ENCODE peak calls at places on chromosome 16, in six cellular contexts. C is SK-N-MC; M is gastrocnemius medialis; N is neural progenitor cell; E is ovary; P is CD8-positive, alpha-beta T cell. G is an unnamed sample.

GRCh38 chr16:88854306-88855111 is 2.2 kb downstream of the GALNS start:
- DNase-seq in C (no peak), M (no peak), N (no peak), E (no peak), P (no peak), G (no peak)

GRCh38 chr16:14658063-14658462 is 25.3 kb downstream of the BFAR start:
- DNase-seq in C (no peak), M (no peak), N (no peak), E (no peak), P (no peak), G (no peak)

GRCh38 chr16:3696425-3697218 is 20.7 kb downstream of the TRAP1 start:
- DNase-seq in C (no peak), M (peak; percentile 84), N (no peak), E (no peak), P (no peak), G (no peak)

GRCh38 chr16:4058386-4058785 is 57.9 kb downstream of the ADCY9 start:
- DNase-seq in C (no peak), M (peak; percentile 56), N (no peak), E (no peak), P (no peak), G (no peak)

GRCh38 chr16:17520567-17520966 is 49.8 kb upstream of the XYLT1 start:
- DNase-seq in C (no peak), M (no peak), N (no peak), E (no peak), P (no peak), G (no peak)

GRCh38 chr16:50762241-50762640 is 20.4 kb downstream of the CYLD start:
- DNase-seq in C (no peak), M (no peak), N (no peak), E (no peak), P (no peak), G (no peak)

GRCh38 chr16:72426416-72426815 is 254.5 kb upstream of the PMFBP1 start:
- DNase-seq in C (no peak), M (no peak), N (no peak), E (no peak), P (no peak), G (peak; percentile 8)

GRCh38 chr16:50593410-50594139 is 45.4 kb downstream of the NKD1 start:
- DNase-seq in C (no peak), M (no peak), N (peak; percentile 86), E (no peak), P (no peak), G (peak; percentile 11)

GRCh38 chr16:3095869-3096268 is 3.2 kb downstream of the ZSCAN10 start:
- DNase-seq in C (no peak), M (no peak), N (no peak), E (no peak), P (peak; percentile 47), G (no peak)

GRCh38 chr16:85350973-85351372 is 238.7 kb upstream of the CIBAR2 start:
- DNase-seq in C (no peak), M (peak; percentile 97), N (no peak), E (peak; percentile 65), P (no peak), G (peak; percentile 67)

GRCh38 chr16:2516391-2517240 is 2.9 kb downstream of the ATP6V0C start:
- DNase-seq in C (no peak), M (no peak), N (no peak), E (no peak), P (no peak), G (no peak)

GRCh38 chr16:64311241-64311640 is 810.6 kb downstream of the CDH11 start:
- DNase-seq in C (no peak), M (no peak), N (no peak), E (no peak), P (no peak), G (no peak)

GRCh38 chr16:3460585-3460984 is 17.1 kb downstream of the NAA60 start:
- DNase-seq in C (no peak), M (no peak), N (no peak), E (no peak), P (no peak), G (no peak)

GRCh38 chr16:20838250-20838649 is 31.9 kb downstream of the REXO5 start:
- DNase-seq in C (no peak), M (no peak), N (no peak), E (no peak), P (no peak), G (no peak)

GRCh38 chr16:64983983-64984382 is 137.9 kb downstream of the CDH11 start:
- DNase-seq in C (no peak), M (no peak), N (peak; percentile 74), E (peak; percentile 25), P (no peak), G (peak; percentile 17)

GRCh38 chr16:19926449-19927390 is 42.1 kb upstream of the GPRC5B start:
- DNase-seq in C (no peak), M (no peak), N (no peak), E (no peak), P (no peak), G (no peak)

GRCh38 chr16:51431517-51432241 is 280.6 kb upstream of the SALL1 start:
- DNase-seq in C (no peak), M (no peak), N (peak; percentile 26), E (no peak), P (no peak), G (no peak)

GRCh38 chr16:11181242-11181888 is 74.6 kb downstream of the SOCS1 start:
- DNase-seq in C (no peak), M (no peak), N (no peak), E (no peak), P (no peak), G (no peak)

GRCh38 chr16:20026673-20027072 is 47.0 kb downstream of the GPR139 start:
- DNase-seq in C (no peak), M (no peak), N (no peak), E (no peak), P (no peak), G (no peak)

GRCh38 chr16:50651835-50652438 is 29.2 kb downstream of the SNX20 start:
- DNase-seq in C (no peak), M (no peak), N (no peak), E (no peak), P (no peak), G (no peak)

GRCh38 chr16:63695347-63695746 is 1426.5 kb downstream of the CDH11 start:
- DNase-seq in C (no peak), M (no peak), N (no peak), E (no peak), P (no peak), G (no peak)

GRCh38 chr16:15434425-15435215 is at the start of gene BMERB1:
- DNase-seq in C (no peak), M (peak; percentile 75), N (peak; percentile 92), E (peak; percentile 70), P (peak; percentile 36), G (peak; percentile 81)

GRCh38 chr16:86665319-86665675 is 86.9 kb downstream of the FOXL1 start:
- DNase-seq in C (no peak), M (no peak), N (no peak), E (no peak), P (no peak), G (no peak)

GRCh38 chr16:76837872-76838271 is 353.1 kb upstream of the MON1B start:
- DNase-seq in C (no peak), M (no peak), N (no peak), E (no peak), P (no peak), G (no peak)

GRCh38 chr16:63575031-63575430 is 1538.8 kb upstream of the CDH8 start:
- DNase-seq in C (no peak), M (no peak), N (no peak), E (no peak), P (no peak), G (no peak)

GRCh38 chr16:14378131-14378551 is 251.9 kb downstream of the PARN start:
- DNase-seq in C (no peak), M (peak; percentile 51), N (no peak), E (no peak), P (no peak), G (no peak)

DNA sequence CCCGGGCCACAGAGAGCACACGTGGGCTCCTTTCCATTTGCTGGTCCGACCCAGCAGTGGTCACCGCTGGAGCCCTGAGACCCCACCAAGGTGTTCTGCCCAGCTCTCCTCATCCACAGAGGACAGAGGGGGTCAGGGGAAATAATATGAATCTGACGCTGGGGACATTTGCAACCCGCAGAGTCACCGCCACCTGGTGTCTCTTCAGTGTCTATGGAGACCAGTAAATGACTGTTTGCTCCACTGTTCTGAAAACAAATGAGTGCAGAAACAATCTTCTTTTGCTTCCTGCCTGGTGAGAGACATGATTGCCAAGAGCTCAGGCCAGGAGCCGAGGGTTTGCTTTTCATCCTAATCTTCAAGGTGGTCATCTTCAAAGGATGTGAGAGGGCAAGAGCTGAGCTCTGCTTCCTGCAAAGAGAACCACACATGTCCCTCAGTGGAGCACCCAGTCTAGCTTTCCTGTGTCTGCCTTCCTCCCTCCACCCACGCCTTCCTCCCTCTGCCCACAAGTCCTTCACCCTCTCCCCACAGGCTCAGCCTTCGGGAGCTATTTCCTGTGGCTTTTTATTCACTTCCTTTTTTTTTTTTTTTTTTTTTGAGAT is 14.7 kb upstream of the KLHDC4 start:
- DNase-seq in C (no peak), M (no peak), N (no peak), E (no peak), P (peak; percentile 27), G (no peak)
- H3K27ac ChIP-seq in C (peak overlapping the region; percentile 57), M (no peak overlapping the region), N (no peak overlapping the region), E (no peak overlapping the region), P (no peak overlapping the region), G (peak overlapping the region; percentile 36)

GRCh38 chr16:1160773-1161348 is 8.0 kb downstream of the CACNA1H start:
- DNase-seq in C (no peak), M (no peak), N (no peak), E (no peak), P (no peak), G (no peak)
- H3K27ac ChIP-seq in C (no peak overlapping the region), M (peak overlapping the region; percentile 49), N (no peak overlapping the region), E (peak overlapping the region; percentile 89), P (no peak overlapping the region), G (no peak overlapping the region)

GRCh38 chr16:68432701-68433100 is 15.6 kb downstream of the SMPD3 start:
- DNase-seq in C (no peak), M (no peak), N (no peak), E (no peak), P (no peak), G (no peak)

GRCh38 chr16:68429081-68429740 is 19.1 kb downstream of the SMPD3 start:
- DNase-seq in C (no peak), M (no peak), N (no peak), E (no peak), P (no peak), G (no peak)

GRCh38 chr16:68436581-68436980 is 11.7 kb downstream of the SMPD3 start:
- DNase-seq in C (no peak), M (no peak), N (peak; percentile 30), E (no peak), P (no peak), G (no peak)

GRCh38 chr16:68434654-68435210 is 13.6 kb downstream of the SMPD3 start:
- DNase-seq in C (no peak), M (no peak), N (no peak), E (no peak), P (no peak), G (no peak)

GRCh38 chr16:68433316-68433715 is 15.0 kb downstream of the SMPD3 start:
- DNase-seq in C (no peak), M (no peak), N (no peak), E (no peak), P (no peak), G (no peak)
- H3K27ac ChIP-seq in C (no peak overlapping the region), M (no peak overlapping the region), N (no peak overlapping the region), E (no peak overlapping the region), P (no peak overlapping the region), G (peak overlapping the region; percentile 31)

DNA sequence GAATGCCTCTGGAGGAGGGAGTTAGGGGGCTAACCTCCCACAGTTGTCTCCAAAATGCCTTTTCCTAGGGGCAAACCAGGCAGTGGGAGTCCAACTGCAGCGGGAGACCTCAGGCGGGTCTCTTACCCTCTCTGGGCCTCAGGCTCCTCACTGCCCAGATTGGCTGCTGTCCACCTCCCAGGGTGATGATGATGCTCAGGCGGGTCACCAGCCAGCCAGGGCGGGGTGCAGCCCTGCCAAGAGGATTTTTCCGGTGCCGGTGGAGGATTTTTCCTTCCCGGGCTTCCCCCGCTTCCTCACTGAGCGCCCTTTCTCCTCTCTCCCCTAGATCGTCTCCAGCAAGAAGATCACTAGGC is 22.7 kb downstream of the CPNE2 start:
- DNase-seq in C (no peak), M (no peak), N (no peak), E (no peak), P (no peak), G (no peak)
- H3K27ac ChIP-seq in C (no peak overlapping the region), M (no peak overlapping the region), N (peak overlapping the region; percentile 68), E (no peak overlapping the region), P (no peak overlapping the region), G (peak overlapping the region; percentile 95)